ENCODE peak calls at places on chromosomes 13 and 19, in five cellular contexts. P is astrocyte; L is CD8-positive, alpha-beta T cell; R is IMR-90; X is psoas muscle. I is an unnamed sample. For H3K9me3, the result is how much of the 10 kb centered on the place peaks cover.

GRCh38 chr13:26656919-26657318 is 99.4 kb downstream of the WASF3 start:
- DNase-seq in L (no peak), P (peak), X (no peak), R (peak), I (no peak)

GRCh38 chr13:62387642-62388041 is 972.0 kb upstream of the PCDH20 start:
- DNase-seq in P (no peak), R (peak), L (no peak), X (no peak), I (no peak)

GRCh38 chr19:18397242-18398202 is at the start of gene LRRC25:
- DNase-seq in L (no peak), P (no peak), R (no peak), X (peak), I (no peak)

GRCh38 chr19:38049105-38049649 is 142.2 kb downstream of the SIPA1L3 start:
- DNase-seq in X (no peak), L (peak), R (no peak), P (no peak), I (no peak)

GRCh38 chr13:102948006-102948405 is 102.2 kb downstream of the ERCC5 start:
- DNase-seq in L (no peak), R (no peak), X (no peak), P (no peak), I (no peak)

GRCh38 chr19:1062387-1063029 is 4.5 kb upstream of the ARHGAP45 start:
- DNase-seq in X (no peak), P (no peak), L (no peak), R (no peak), I (no peak)

GRCh38 chr13:52830946-52831345 is 17.5 kb downstream of the PCDH8 start:
- DNase-seq in X (no peak), P (peak), L (no peak), R (peak), I (no peak)

GRCh38 chr13:99380921-99381645 is 73.9 kb upstream of the GPR183 start:
- DNase-seq in P (no peak), X (no peak), R (peak), L (peak), I (no peak)

GRCh38 chr19:42428676-42429075 is 1.5 kb upstream of the LIPE start:
- DNase-seq in P (no peak), R (no peak), L (no peak), X (no peak), I (no peak)

GRCh38 chr13:19860884-19861655 is 2.4 kb downstream of the ZMYM5 start:
- DNase-seq in P (peak), X (no peak), L (no peak), R (peak), I (no peak)

GRCh38 chr19:30719189-30719990 is 347.2 kb downstream of the ZNF536 start:
- DNase-seq in X (peak), R (no peak), P (peak), L (no peak), I (no peak)

GRCh38 chr19:44764975-44765948 is 12.4 kb upstream of the CBLC start:
- DNase-seq in X (no peak), L (no peak), R (no peak), P (no peak), I (no peak)

GRCh38 chr13:33918199-33918932 is 100.4 kb downstream of the RFC3 start:
- DNase-seq in X (no peak), R (peak), P (peak), L (no peak), I (peak)

GRCh38 chr13:113648218-113648615 is 9.8 kb downstream of the ATP4B start:
- DNase-seq in P (no peak), L (no peak), R (no peak), X (peak), I (no peak)

GRCh38 chr19:41195675-41196497 is 2.9 kb downstream of the CYP2S1 start:
- DNase-seq in R (peak), X (no peak), L (no peak), P (no peak), I (no peak)

GRCh38 chr13:80436571-80437169 is 95.7 kb upstream of the SPRY2 start:
- DNase-seq in R (no peak), X (peak), P (peak), L (no peak), I (no peak)

GRCh38 chr13:52845766-52846566 is 2.5 kb downstream of the PCDH8 start:
- DNase-seq in L (no peak), X (peak), P (no peak), R (no peak), I (no peak)

GRCh38 chr13:43305416-43305815 is 282.0 kb downstream of the DNAJC15 start:
- DNase-seq in L (no peak), P (peak), R (peak), X (no peak), I (no peak)

GRCh38 chr19:38243279-38243673 is 12.9 kb downstream of the PPP1R14A start:
- DNase-seq in L (no peak), R (no peak), P (no peak), X (no peak), I (no peak)

GRCh38 chr19:45507864-45508680 is 793 bp downstream of the VASP start:
- DNase-seq in P (no peak), R (no peak), X (peak), L (peak), I (no peak)

GRCh38 chr13:92172191-92172590 is 773.8 kb downstream of the GPC5 start:
- DNase-seq in R (peak), X (no peak), L (no peak), P (peak), I (no peak)

GRCh38 chr13:25525884-25526283 is 154.1 kb downstream of the ATP8A2 start:
- DNase-seq in R (no peak), X (no peak), L (no peak), P (no peak), I (no peak)

GRCh38 chr13:96044238-96044637 is 9.0 kb downstream of the UGGT2 start:
- DNase-seq in R (no peak), X (no peak), P (no peak), L (no peak), I (no peak)

GRCh38 chr13:26503826-26504594 is 53.5 kb upstream of the WASF3 start:
- DNase-seq in X (no peak), P (no peak), L (no peak), R (no peak), I (no peak)

GRCh38 chr13:44904982-44905381 is 84.3 kb downstream of the NUFIP1 start:
- DNase-seq in P (peak), L (no peak), X (peak), R (peak), I (no peak)

GRCh38 chr13:107104631-107105030 is 536.7 kb upstream of the ARGLU1 start:
- DNase-seq in L (no peak), X (no peak), P (peak), R (peak), I (no peak)

GRCh38 chr19:52138614-52139290 is 986 bp downstream of the ZNF616 start:
- DNase-seq in X (no peak), L (no peak), R (peak), P (peak), I (no peak)

GRCh38 chr13:41075034-41075433 is 13.7 kb downstream of the WBP4 start:
- DNase-seq in X (peak), R (peak), P (no peak), L (peak), I (no peak)

GRCh38 chr19:43469160-43469480 is 3.7 kb upstream of the LYPD3 start:
- DNase-seq in P (no peak), X (no peak), L (peak), R (no peak), I (no peak)

GRCh38 chr13:30846311-30846710 is 59.8 kb upstream of the MEDAG start:
- DNase-seq in L (no peak), R (peak), X (no peak), P (peak), I (no peak)

GRCh38 chr13:75636339-75637095 is 387 bp downstream of the LMO7 start:
- DNase-seq in X (peak), L (peak), R (peak), P (no peak), I (no peak)

GRCh38 chr13:99979453-99980200 is 2.0 kb upstream of the ZIC2 start:
- DNase-seq in R (no peak), X (peak), P (no peak), L (no peak), I (no peak)

GRCh38 chr19:38737921-38738731 is 6.1 kb downstream of the CAPN12 start:
- DNase-seq in R (no peak), X (no peak), L (no peak), P (no peak), I (no peak)

GRCh38 chr19:4985551-4985991 is 16.7 kb downstream of the KDM4B start:
- DNase-seq in R (no peak), X (peak), L (no peak), P (no peak), I (no peak)

GRCh38 chr13:113726961-113727411 is 32.0 kb upstream of the TMEM255B start:
- DNase-seq in X (no peak), L (no peak), R (peak), P (peak), I (no peak)

GRCh38 chr13:73421310-73421912 is 362.6 kb downstream of the KLF5 start:
- DNase-seq in R (peak), P (peak), X (no peak), L (no peak), I (peak)

GRCh38 chr13:51107996-51108395 is 3.1 kb downstream of the C13orf42 start:
- DNase-seq in P (no peak), L (no peak), R (no peak), X (no peak), I (no peak)

GRCh38 chr19:29271911-29272310 is 59.0 kb upstream of the UQCRFS1 start:
- DNase-seq in P (no peak), R (no peak), X (no peak), L (no peak), I (no peak)

GRCh38 chr19:18150776-18151624 is 2.0 kb upstream of the PIK3R2 start:
- DNase-seq in R (no peak), X (no peak), P (no peak), L (no peak), I (no peak)

GRCh38 chr19:53657330-53657729 is 25.5 kb downstream of the DPRX start:
- DNase-seq in L (no peak), R (no peak), X (no peak), P (no peak), I (no peak)
- H3K9me3 ChIP-seq in L (under half), R (under half), X (under half), P (under half), I (under half)

GRCh38 chr19:6894313-6894712 is 6.9 kb downstream of the ADGRE1 start:
- DNase-seq in P (no peak), X (no peak), R (no peak), L (no peak), I (no peak)
- H3K9me3 ChIP-seq in P (under half), X (under half), R (under half), L (under half), I (under half)

DNA sequence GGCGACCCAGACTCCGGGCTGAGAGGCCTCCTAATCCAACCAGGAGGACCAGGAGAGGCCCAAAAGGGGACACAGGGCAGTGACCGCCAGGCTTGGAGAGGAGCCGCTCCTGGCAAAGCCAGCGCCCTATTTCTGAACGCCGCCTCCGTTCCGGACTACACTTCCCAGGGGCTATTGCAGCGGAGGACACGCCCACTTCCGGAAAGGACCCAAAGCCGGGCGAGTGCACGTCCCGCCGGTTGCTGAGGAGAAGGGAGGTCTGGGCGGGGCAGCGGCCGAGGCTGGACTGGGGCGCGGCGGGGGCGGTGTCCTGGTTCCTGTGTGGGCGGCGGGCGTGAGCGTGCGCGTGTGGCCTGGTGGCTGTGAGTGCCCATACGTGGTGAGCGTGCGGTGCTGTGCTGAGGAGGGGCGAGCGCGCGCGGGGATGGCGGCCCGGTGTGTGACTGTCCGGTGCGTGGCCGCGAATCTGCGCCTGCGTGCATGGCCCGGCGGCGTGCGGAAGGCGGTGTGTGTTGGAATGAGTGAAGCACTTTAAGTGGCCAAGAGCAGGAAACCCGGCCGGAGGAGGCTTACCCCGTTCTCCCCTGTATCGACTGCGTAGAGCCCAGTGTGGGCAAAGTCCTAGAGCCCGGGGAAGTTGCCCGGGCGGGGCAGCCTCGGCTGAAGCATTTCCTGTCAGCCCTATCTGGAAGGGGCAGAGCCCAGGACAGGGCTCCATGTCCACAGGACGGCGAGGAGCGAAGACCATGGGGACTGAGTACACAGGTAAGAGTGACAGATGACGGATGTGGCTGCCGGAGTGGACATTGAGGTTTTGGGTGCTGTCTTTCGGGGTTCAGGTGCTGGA is at the start of gene ZNF470:
- DNase-seq in P (peak), X (peak), R (peak), L (peak), I (peak)
- H3K9me3 ChIP-seq in P (under half), X (half or more), R (half or more), L (under half), I (under half)

DNA sequence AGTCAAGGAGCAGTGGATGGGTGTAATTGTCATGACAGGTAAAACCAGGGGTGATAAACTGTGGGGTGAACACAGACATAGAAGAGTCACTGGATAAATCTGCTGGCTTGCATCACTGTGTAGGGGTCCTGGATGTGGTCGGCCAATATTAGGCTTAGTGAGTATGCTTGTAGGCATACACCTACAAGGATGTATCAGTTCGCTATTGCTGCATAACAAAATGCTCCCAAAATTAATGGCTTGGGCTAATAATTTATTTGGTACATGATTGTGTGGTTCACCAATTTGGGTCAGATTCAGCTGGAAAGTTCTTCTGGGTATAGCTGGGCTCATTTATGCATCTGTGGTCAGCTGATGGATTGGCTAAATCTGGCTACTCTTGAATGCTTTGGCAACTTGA is 11.2 kb upstream of the EVI5L start:
- DNase-seq in L (no peak), X (no peak), P (no peak), R (no peak), I (no peak)
- H3K9me3 ChIP-seq in L (under half), X (under half), P (under half), R (under half), I (under half)

GRCh38 chr19:15971217-15971616 is 22.4 kb downstream of the OR10H4 start:
- DNase-seq in P (no peak), L (no peak), R (no peak), X (no peak), I (no peak)
- H3K9me3 ChIP-seq in P (under half), L (under half), R (under half), X (under half), I (under half)

DNA sequence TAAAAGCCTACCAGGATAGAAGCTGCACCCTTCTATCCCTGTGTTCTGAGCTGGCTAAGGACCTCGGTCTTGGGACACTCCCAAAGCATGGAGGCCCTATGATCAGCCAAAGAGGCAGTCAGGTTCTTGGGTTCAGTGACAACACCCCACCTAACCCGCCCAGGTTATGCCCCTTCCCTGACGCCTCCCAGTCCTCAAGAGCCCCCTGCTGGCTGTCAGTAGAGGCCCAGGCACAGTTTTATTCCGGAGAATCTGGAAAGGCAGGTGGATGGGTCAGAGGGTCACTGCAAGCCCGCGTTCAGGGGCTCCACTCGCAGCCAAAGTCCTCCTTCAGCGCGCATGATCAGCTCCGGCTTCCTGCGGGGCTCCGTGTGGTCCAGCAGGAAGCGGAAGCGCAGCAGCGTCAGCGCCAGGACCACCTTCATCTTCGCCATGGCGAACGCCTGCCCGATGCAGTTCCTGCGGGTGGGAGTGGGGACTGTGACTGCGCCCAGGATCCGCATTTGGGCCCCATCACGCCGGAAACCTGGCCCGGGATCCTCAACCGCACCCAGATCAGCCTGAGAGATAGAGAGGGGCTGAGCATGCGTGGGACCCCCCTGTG is 22.3 kb downstream of the OR10H3 start:
- DNase-seq in R (no peak), P (no peak), L (no peak), X (no peak), I (no peak)
- H3K9me3 ChIP-seq in R (under half), P (under half), L (under half), X (under half), I (under half)